ENCODE peak calls at places on chromosomes 1 and 21, in six cellular contexts. N, W, X, G, T and M are unnamed samples.

GRCh38 chr1:232793944-232794343 is 11.3 kb upstream of the MAP10 start:
- DNase-seq in N (no peak), W (peak), X (no peak), G (no peak), T (peak), M (no peak)

GRCh38 chr21:41928621-41929220 is 25.1 kb downstream of the C2CD2 start:
- DNase-seq in N (no peak), W (no peak), X (no peak), G (no peak), T (no peak), M (no peak)

GRCh38 chr1:206739411-206740076 is 31.0 kb upstream of the IL19 start:
- DNase-seq in N (no peak), W (no peak), X (no peak), G (no peak), T (no peak), M (no peak)

GRCh38 chr1:201422436-201423030 is 1.0 kb upstream of the TNNI1 start:
- DNase-seq in N (no peak), W (no peak), X (no peak), G (no peak), T (no peak), M (no peak)

GRCh38 chr21:35352787-35353186 is 303.7 kb upstream of the RUNX1 start:
- DNase-seq in N (no peak), W (no peak), X (no peak), G (no peak), T (no peak), M (no peak)

GRCh38 chr1:204599596-204599995 is 83.4 kb downstream of the MDM4 start:
- DNase-seq in N (no peak), W (no peak), X (no peak), G (no peak), T (no peak), M (no peak)

GRCh38 chr1:157377216-157377821 is 175.0 kb downstream of the FCRL5 start:
- DNase-seq in N (no peak), W (peak), X (no peak), G (no peak), T (peak), M (peak)

GRCh38 chr1:60972841-60973364 is 109.5 kb upstream of the NFIA start:
- DNase-seq in N (no peak), W (peak), X (no peak), G (no peak), T (peak), M (peak)

GRCh38 chr1:119347858-119348257 is 20.7 kb upstream of the HAO2 start:
- DNase-seq in N (no peak), W (no peak), X (no peak), G (no peak), T (no peak), M (no peak)

GRCh38 chr1:216809649-216810048 is 86.4 kb upstream of the ESRRG start:
- DNase-seq in N (no peak), W (no peak), X (no peak), G (no peak), T (no peak), M (no peak)

GRCh38 chr1:25472494-25472893 is 41.8 kb downstream of the MACO1 start:
- DNase-seq in N (no peak), W (no peak), X (no peak), G (no peak), T (no peak), M (no peak)

GRCh38 chr1:72635719-72636118 is 353.4 kb upstream of the NEGR1 start:
- DNase-seq in N (no peak), W (peak), X (no peak), G (no peak), T (peak), M (no peak)
- H3K4me3 ChIP-seq in N (no peak), W (no peak), X (no peak), G (no peak), T (no peak), M (no peak)

DNA sequence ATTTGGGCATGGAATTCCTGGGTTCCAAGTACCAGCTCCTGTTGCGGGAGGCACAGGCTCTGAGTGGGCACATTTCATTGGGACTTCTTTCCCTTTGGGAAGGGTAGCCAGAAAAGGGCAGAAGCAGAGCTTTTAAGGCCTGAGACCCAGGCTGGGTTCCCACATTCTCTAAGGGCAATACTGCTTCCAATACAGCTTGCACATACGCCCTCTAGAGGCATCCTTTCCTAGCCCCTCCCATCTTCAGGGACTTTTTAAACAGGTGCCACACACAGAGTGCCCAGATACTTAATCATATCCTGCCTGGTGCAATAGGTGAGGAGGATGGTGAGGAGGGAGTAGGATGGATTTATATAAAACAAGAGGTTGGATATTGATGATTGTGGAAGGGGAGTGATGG is 5.7 kb downstream of the GPR88 start:
- DNase-seq in N (no peak), W (no peak), X (no peak), G (no peak), T (no peak), M (no peak)
- TF ChIP-seq CTCF in N (no peak), W (peak), X (peak), G (no peak), T (peak), M (peak)

GRCh38 chr1:169103002-169103401 is 3.5 kb upstream of the ATP1B1 start:
- DNase-seq in N (no peak), W (no peak), X (no peak), G (no peak), T (no peak), M (no peak)
- H3K4me3 ChIP-seq in N (no peak), W (no peak), X (no peak), G (no peak), T (no peak), M (no peak)

GRCh38 chr21:27545754-27546349 is 579.0 kb upstream of the ADAMTS5 start:
- DNase-seq in N (no peak), W (no peak), X (no peak), G (no peak), T (no peak), M (no peak)
- TF ChIP-seq CTCF in N (no peak), W (no peak), X (no peak), G (no peak), T (no peak), M (no peak)

DNA sequence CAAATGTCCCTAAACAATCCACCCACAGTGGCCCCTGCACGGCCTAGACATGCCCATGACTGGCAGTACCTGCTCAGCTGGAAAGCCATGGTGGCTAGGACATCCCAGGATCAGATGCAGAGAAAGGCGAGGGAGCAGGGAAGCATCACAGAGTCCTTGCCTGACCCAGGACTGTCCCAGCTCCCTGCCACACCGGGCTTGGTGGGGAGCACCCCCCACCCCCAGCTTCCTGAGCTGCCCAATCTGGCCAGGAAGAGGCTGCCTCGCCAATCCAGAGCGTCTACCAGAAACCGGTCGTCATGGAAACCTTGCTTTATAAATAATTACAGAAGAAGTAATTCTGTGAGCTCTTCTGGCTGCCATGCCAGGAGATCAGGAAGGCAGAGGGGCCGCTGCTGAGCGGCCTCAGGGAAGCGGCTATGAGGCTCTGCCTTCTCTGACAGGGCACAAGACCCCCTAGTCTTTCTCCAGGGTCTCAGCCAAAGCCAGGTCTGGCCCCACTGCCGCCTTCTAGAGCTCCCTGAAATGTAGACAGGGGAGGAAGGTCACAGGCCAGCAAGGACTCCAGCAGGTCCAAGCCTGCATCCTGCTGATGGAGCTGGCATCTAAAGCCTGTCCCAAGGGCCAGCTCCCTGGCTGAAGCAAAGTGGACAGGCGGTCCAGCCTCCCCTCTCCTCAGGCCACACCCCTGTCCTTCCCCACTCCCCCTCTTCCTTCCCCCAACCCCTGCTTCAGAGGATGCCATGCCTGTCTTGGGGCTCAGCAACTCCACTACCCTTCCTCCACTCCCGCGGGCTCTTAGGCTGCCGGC is 34.6 kb downstream of the ACOT7 start:
- DNase-seq in N (peak), W (peak), X (no peak), G (peak), T (peak), M (peak)
- H3K4me3 ChIP-seq in N (no peak), W (no peak), X (peak), G (no peak), T (no peak), M (no peak)

GRCh38 chr1:30712583-30712982 is 10.8 kb downstream of the MATN1 start:
- DNase-seq in N (no peak), W (no peak), X (no peak), G (no peak), T (no peak), M (no peak)
- TF ChIP-seq CTCF in N (no peak), W (no peak), X (no peak), G (no peak), T (no peak), M (no peak)

DNA sequence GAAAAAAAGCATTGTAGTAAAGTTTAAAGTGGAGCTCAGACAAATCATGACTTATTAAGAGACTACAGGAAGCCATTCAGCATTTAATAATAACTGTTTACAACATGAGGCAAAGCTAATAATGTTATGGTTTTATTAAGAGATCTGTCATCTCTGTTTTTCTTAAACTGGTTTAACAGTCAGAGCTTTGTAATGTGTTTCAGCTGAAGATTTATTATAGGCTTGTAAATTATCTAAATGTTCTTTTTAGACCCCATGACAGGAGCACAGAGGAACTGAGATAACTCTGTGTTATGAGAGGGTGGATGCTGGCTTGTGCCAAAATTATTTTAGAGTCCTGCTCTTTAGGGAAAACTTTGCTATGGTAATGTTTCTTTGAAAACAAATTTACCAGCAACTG is 38.0 kb upstream of the RWDD3 start:
- DNase-seq in N (no peak), W (peak), X (no peak), G (no peak), T (no peak), M (peak)
- H3K4me3 ChIP-seq in N (no peak), W (no peak), X (no peak), G (no peak), T (no peak), M (no peak)